ENCODE peak calls at places on chromosome 7, in nine cellular contexts. One of them, this sample, is unnamed.

GRCh38 chr7:140456627-140457051 is 22.7 kb downstream of the MKRN1 start:
- DNase-seq in kidney glomerular epithelial cell: peak
- DNase-seq in activated T-cell treated with anti-CD3 and anti-CD28 coated beads, Interleukin-2, amount 50 U/mL, for 4 hours: no peak
- DNase-seq in NCI-H1417: no peak
- DNase-seq in stimulated activated CD4-positive, alpha-beta T cell treated with anti-CD3 and anti-CD28 coated beads, Interleukin-1b, Interleukin-23, amount 100 ng/mL, for 24 hours: no peak
- DNase-seq in ecto neural progenitor cell: no peak
- DNase-seq in brain microvascular endothelial cell: no peak
- DNase-seq in C1 segment of cervical spinal cord: no peak
- DNase-seq in NCI-H1105: no peak
- DNase-seq in this sample: no peak

GRCh38 chr7:25098096-25099046 is 26.7 kb downstream of the CYCS start:
- DNase-seq in kidney glomerular epithelial cell: peak
- DNase-seq in activated T-cell treated with anti-CD3 and anti-CD28 coated beads, Interleukin-2, amount 50 U/mL, for 4 hours: peak
- DNase-seq in NCI-H1417: peak
- DNase-seq in stimulated activated CD4-positive, alpha-beta T cell treated with anti-CD3 and anti-CD28 coated beads, Interleukin-1b, Interleukin-23, amount 100 ng/mL, for 24 hours: no peak
- DNase-seq in ecto neural progenitor cell: peak
- DNase-seq in brain microvascular endothelial cell: peak
- DNase-seq in C1 segment of cervical spinal cord: peak
- DNase-seq in NCI-H1105: peak
- DNase-seq in this sample: peak

GRCh38 chr7:151700621-151701185 is 176.2 kb downstream of the PRKAG2 start:
- DNase-seq in kidney glomerular epithelial cell: no peak
- DNase-seq in activated T-cell treated with anti-CD3 and anti-CD28 coated beads, Interleukin-2, amount 50 U/mL, for 4 hours: no peak
- DNase-seq in NCI-H1417: no peak
- DNase-seq in stimulated activated CD4-positive, alpha-beta T cell treated with anti-CD3 and anti-CD28 coated beads, Interleukin-1b, Interleukin-23, amount 100 ng/mL, for 24 hours: no peak
- DNase-seq in ecto neural progenitor cell: no peak
- DNase-seq in brain microvascular endothelial cell: peak
- DNase-seq in C1 segment of cervical spinal cord: no peak
- DNase-seq in NCI-H1105: no peak
- DNase-seq in this sample: no peak

GRCh38 chr7:151553356-151553755 is 33.7 kb upstream of the RHEB start:
- DNase-seq in kidney glomerular epithelial cell: no peak
- DNase-seq in activated T-cell treated with anti-CD3 and anti-CD28 coated beads, Interleukin-2, amount 50 U/mL, for 4 hours: no peak
- DNase-seq in NCI-H1417: no peak
- DNase-seq in stimulated activated CD4-positive, alpha-beta T cell treated with anti-CD3 and anti-CD28 coated beads, Interleukin-1b, Interleukin-23, amount 100 ng/mL, for 24 hours: no peak
- DNase-seq in ecto neural progenitor cell: no peak
- DNase-seq in brain microvascular endothelial cell: no peak
- DNase-seq in C1 segment of cervical spinal cord: no peak
- DNase-seq in NCI-H1105: no peak
- DNase-seq in this sample: no peak

GRCh38 chr7:2516194-2516555 is 3.4 kb upstream of the LFNG start:
- DNase-seq in kidney glomerular epithelial cell: peak
- DNase-seq in activated T-cell treated with anti-CD3 and anti-CD28 coated beads, Interleukin-2, amount 50 U/mL, for 4 hours: no peak
- DNase-seq in NCI-H1417: no peak
- DNase-seq in stimulated activated CD4-positive, alpha-beta T cell treated with anti-CD3 and anti-CD28 coated beads, Interleukin-1b, Interleukin-23, amount 100 ng/mL, for 24 hours: no peak
- DNase-seq in ecto neural progenitor cell: no peak
- DNase-seq in brain microvascular endothelial cell: no peak
- DNase-seq in C1 segment of cervical spinal cord: no peak
- DNase-seq in NCI-H1105: no peak
- DNase-seq in this sample: no peak

GRCh38 chr7:3928727-3929515 is 627.9 kb downstream of the SDK1 start:
- DNase-seq in kidney glomerular epithelial cell: no peak
- DNase-seq in activated T-cell treated with anti-CD3 and anti-CD28 coated beads, Interleukin-2, amount 50 U/mL, for 4 hours: no peak
- DNase-seq in NCI-H1417: no peak
- DNase-seq in stimulated activated CD4-positive, alpha-beta T cell treated with anti-CD3 and anti-CD28 coated beads, Interleukin-1b, Interleukin-23, amount 100 ng/mL, for 24 hours: no peak
- DNase-seq in ecto neural progenitor cell: no peak
- DNase-seq in brain microvascular endothelial cell: no peak
- DNase-seq in C1 segment of cervical spinal cord: no peak
- DNase-seq in NCI-H1105: no peak
- DNase-seq in this sample: no peak

GRCh38 chr7:142485617-142486226 is 227.9 kb upstream of the PRSS58 start:
- DNase-seq in kidney glomerular epithelial cell: no peak
- DNase-seq in activated T-cell treated with anti-CD3 and anti-CD28 coated beads, Interleukin-2, amount 50 U/mL, for 4 hours: no peak
- DNase-seq in NCI-H1417: no peak
- DNase-seq in stimulated activated CD4-positive, alpha-beta T cell treated with anti-CD3 and anti-CD28 coated beads, Interleukin-1b, Interleukin-23, amount 100 ng/mL, for 24 hours: no peak
- DNase-seq in ecto neural progenitor cell: no peak
- DNase-seq in brain microvascular endothelial cell: no peak
- DNase-seq in C1 segment of cervical spinal cord: peak
- DNase-seq in NCI-H1105: no peak
- DNase-seq in this sample: no peak

GRCh38 chr7:114415054-114415997 is 711 bp downstream of the FOXP2 start:
- DNase-seq in kidney glomerular epithelial cell: no peak
- DNase-seq in activated T-cell treated with anti-CD3 and anti-CD28 coated beads, Interleukin-2, amount 50 U/mL, for 4 hours: no peak
- DNase-seq in NCI-H1417: no peak
- DNase-seq in stimulated activated CD4-positive, alpha-beta T cell treated with anti-CD3 and anti-CD28 coated beads, Interleukin-1b, Interleukin-23, amount 100 ng/mL, for 24 hours: no peak
- DNase-seq in ecto neural progenitor cell: no peak
- DNase-seq in brain microvascular endothelial cell: no peak
- DNase-seq in C1 segment of cervical spinal cord: no peak
- DNase-seq in NCI-H1105: no peak
- DNase-seq in this sample: no peak

GRCh38 chr7:133886081-133886480 is 241.1 kb upstream of the LRGUK start:
- DNase-seq in kidney glomerular epithelial cell: no peak
- DNase-seq in activated T-cell treated with anti-CD3 and anti-CD28 coated beads, Interleukin-2, amount 50 U/mL, for 4 hours: no peak
- DNase-seq in NCI-H1417: no peak
- DNase-seq in stimulated activated CD4-positive, alpha-beta T cell treated with anti-CD3 and anti-CD28 coated beads, Interleukin-1b, Interleukin-23, amount 100 ng/mL, for 24 hours: no peak
- DNase-seq in ecto neural progenitor cell: no peak
- DNase-seq in brain microvascular endothelial cell: no peak
- DNase-seq in C1 segment of cervical spinal cord: no peak
- DNase-seq in NCI-H1105: no peak
- DNase-seq in this sample: no peak

GRCh38 chr7:79211724-79212123 is 241.7 kb downstream of the MAGI2 start:
- DNase-seq in kidney glomerular epithelial cell: no peak
- DNase-seq in activated T-cell treated with anti-CD3 and anti-CD28 coated beads, Interleukin-2, amount 50 U/mL, for 4 hours: no peak
- DNase-seq in NCI-H1417: no peak
- DNase-seq in stimulated activated CD4-positive, alpha-beta T cell treated with anti-CD3 and anti-CD28 coated beads, Interleukin-1b, Interleukin-23, amount 100 ng/mL, for 24 hours: no peak
- DNase-seq in ecto neural progenitor cell: no peak
- DNase-seq in brain microvascular endothelial cell: no peak
- DNase-seq in C1 segment of cervical spinal cord: no peak
- DNase-seq in NCI-H1105: no peak
- DNase-seq in this sample: no peak

GRCh38 chr7:4226166-4226857 is 455.8 kb upstream of the FOXK1 start:
- DNase-seq in kidney glomerular epithelial cell: no peak
- DNase-seq in activated T-cell treated with anti-CD3 and anti-CD28 coated beads, Interleukin-2, amount 50 U/mL, for 4 hours: no peak
- DNase-seq in NCI-H1417: no peak
- DNase-seq in stimulated activated CD4-positive, alpha-beta T cell treated with anti-CD3 and anti-CD28 coated beads, Interleukin-1b, Interleukin-23, amount 100 ng/mL, for 24 hours: no peak
- DNase-seq in ecto neural progenitor cell: no peak
- DNase-seq in brain microvascular endothelial cell: no peak
- DNase-seq in C1 segment of cervical spinal cord: no peak
- DNase-seq in NCI-H1105: no peak
- DNase-seq in this sample: no peak

GRCh38 chr7:83648464-83649241 is at the start of gene SEMA3E:
- DNase-seq in kidney glomerular epithelial cell: peak
- DNase-seq in activated T-cell treated with anti-CD3 and anti-CD28 coated beads, Interleukin-2, amount 50 U/mL, for 4 hours: no peak
- DNase-seq in NCI-H1417: peak
- DNase-seq in stimulated activated CD4-positive, alpha-beta T cell treated with anti-CD3 and anti-CD28 coated beads, Interleukin-1b, Interleukin-23, amount 100 ng/mL, for 24 hours: no peak
- DNase-seq in ecto neural progenitor cell: peak
- DNase-seq in brain microvascular endothelial cell: peak
- DNase-seq in C1 segment of cervical spinal cord: no peak
- DNase-seq in NCI-H1105: no peak
- DNase-seq in this sample: peak

GRCh38 chr7:50605059-50605458 is 39.9 kb upstream of the DDC start:
- DNase-seq in kidney glomerular epithelial cell: no peak
- DNase-seq in activated T-cell treated with anti-CD3 and anti-CD28 coated beads, Interleukin-2, amount 50 U/mL, for 4 hours: no peak
- DNase-seq in NCI-H1417: no peak
- DNase-seq in stimulated activated CD4-positive, alpha-beta T cell treated with anti-CD3 and anti-CD28 coated beads, Interleukin-1b, Interleukin-23, amount 100 ng/mL, for 24 hours: no peak
- DNase-seq in ecto neural progenitor cell: no peak
- DNase-seq in brain microvascular endothelial cell: no peak
- DNase-seq in C1 segment of cervical spinal cord: no peak
- DNase-seq in NCI-H1105: no peak
- DNase-seq in this sample: no peak

GRCh38 chr7:1812693-1813393 is 142.8 kb downstream of the ELFN1 start:
- DNase-seq in kidney glomerular epithelial cell: no peak
- DNase-seq in activated T-cell treated with anti-CD3 and anti-CD28 coated beads, Interleukin-2, amount 50 U/mL, for 4 hours: no peak
- DNase-seq in NCI-H1417: no peak
- DNase-seq in stimulated activated CD4-positive, alpha-beta T cell treated with anti-CD3 and anti-CD28 coated beads, Interleukin-1b, Interleukin-23, amount 100 ng/mL, for 24 hours: no peak
- DNase-seq in ecto neural progenitor cell: peak
- DNase-seq in brain microvascular endothelial cell: no peak
- DNase-seq in C1 segment of cervical spinal cord: no peak
- DNase-seq in NCI-H1105: no peak
- DNase-seq in this sample: no peak

GRCh38 chr7:90312745-90313144 is 8.4 kb downstream of the FAM237B start:
- DNase-seq in kidney glomerular epithelial cell: no peak
- DNase-seq in activated T-cell treated with anti-CD3 and anti-CD28 coated beads, Interleukin-2, amount 50 U/mL, for 4 hours: no peak
- DNase-seq in NCI-H1417: no peak
- DNase-seq in stimulated activated CD4-positive, alpha-beta T cell treated with anti-CD3 and anti-CD28 coated beads, Interleukin-1b, Interleukin-23, amount 100 ng/mL, for 24 hours: no peak
- DNase-seq in ecto neural progenitor cell: no peak
- DNase-seq in brain microvascular endothelial cell: no peak
- DNase-seq in C1 segment of cervical spinal cord: no peak
- DNase-seq in NCI-H1105: no peak
- DNase-seq in this sample: no peak

This sample was measured in SHP77 treated with DMSO at 0.1 percent for 48 hours.